ENCODE peak calls at places on chromosomes 5 and 9, in eight cellular contexts. One of them, this sample, is unnamed.

GRCh38 chr9:115524467-115525059 is 406.6 kb upstream of the TNC start:
- DNase-seq in CD8-positive, alpha-beta T cell: no peak
- DNase-seq in HEK293T: peak
- DNase-seq in NCI-H2081: peak
- DNase-seq in lung microvascular endothelial cell: peak
- DNase-seq in effector memory CD8-positive, alpha-beta T cell: peak
- DNase-seq in substantia nigra: no peak
- DNase-seq in naive thymus-derived CD8-positive, alpha-beta T cell: no peak
- DNase-seq in this sample: no peak

GRCh38 chr9:127612993-127613954 is 1.2 kb downstream of the STXBP1 start:
- DNase-seq in NCI-H2081: peak
- DNase-seq in lung microvascular endothelial cell: peak
- DNase-seq in HEK293T: peak
- DNase-seq in effector memory CD8-positive, alpha-beta T cell: peak
- DNase-seq in CD8-positive, alpha-beta T cell: peak
- DNase-seq in substantia nigra: peak
- DNase-seq in naive thymus-derived CD8-positive, alpha-beta T cell: peak
- DNase-seq in this sample: peak

GRCh38 chr9:15246688-15247087 is 60.3 kb downstream of the TTC39B start:
- DNase-seq in naive thymus-derived CD8-positive, alpha-beta T cell: no peak
- DNase-seq in HEK293T: no peak
- DNase-seq in NCI-H2081: no peak
- DNase-seq in substantia nigra: no peak
- DNase-seq in effector memory CD8-positive, alpha-beta T cell: no peak
- DNase-seq in CD8-positive, alpha-beta T cell: no peak
- DNase-seq in lung microvascular endothelial cell: peak
- DNase-seq in this sample: no peak

GRCh38 chr5:14946813-14947640 is 75.4 kb upstream of the ANKH start:
- DNase-seq in effector memory CD8-positive, alpha-beta T cell: peak
- DNase-seq in CD8-positive, alpha-beta T cell: no peak
- DNase-seq in lung microvascular endothelial cell: peak
- DNase-seq in NCI-H2081: peak
- DNase-seq in HEK293T: peak
- DNase-seq in substantia nigra: no peak
- DNase-seq in naive thymus-derived CD8-positive, alpha-beta T cell: peak
- DNase-seq in this sample: no peak

GRCh38 chr5:80926536-80926935 is 33.6 kb upstream of the RASGRF2 start:
- DNase-seq in HEK293T: no peak
- DNase-seq in lung microvascular endothelial cell: no peak
- DNase-seq in effector memory CD8-positive, alpha-beta T cell: no peak
- DNase-seq in CD8-positive, alpha-beta T cell: no peak
- DNase-seq in substantia nigra: no peak
- DNase-seq in naive thymus-derived CD8-positive, alpha-beta T cell: no peak
- DNase-seq in NCI-H2081: no peak
- DNase-seq in this sample: no peak

GRCh38 chr5:97666767-97667166 is 483.7 kb upstream of the RIOK2 start:
- DNase-seq in CD8-positive, alpha-beta T cell: no peak
- DNase-seq in substantia nigra: no peak
- DNase-seq in effector memory CD8-positive, alpha-beta T cell: no peak
- DNase-seq in NCI-H2081: no peak
- DNase-seq in HEK293T: no peak
- DNase-seq in lung microvascular endothelial cell: no peak
- DNase-seq in naive thymus-derived CD8-positive, alpha-beta T cell: no peak
- DNase-seq in this sample: no peak

GRCh38 chr5:73911761-73912393 is 285.9 kb downstream of the ARHGEF28 start:
- DNase-seq in naive thymus-derived CD8-positive, alpha-beta T cell: no peak
- DNase-seq in substantia nigra: no peak
- DNase-seq in HEK293T: no peak
- DNase-seq in CD8-positive, alpha-beta T cell: no peak
- DNase-seq in NCI-H2081: peak
- DNase-seq in effector memory CD8-positive, alpha-beta T cell: no peak
- DNase-seq in lung microvascular endothelial cell: no peak
- DNase-seq in this sample: no peak

GRCh38 chr5:41885286-41885685 is 15.1 kb upstream of the OXCT1 start:
- DNase-seq in CD8-positive, alpha-beta T cell: no peak
- DNase-seq in substantia nigra: no peak
- DNase-seq in NCI-H2081: no peak
- DNase-seq in naive thymus-derived CD8-positive, alpha-beta T cell: no peak
- DNase-seq in effector memory CD8-positive, alpha-beta T cell: no peak
- DNase-seq in lung microvascular endothelial cell: no peak
- DNase-seq in HEK293T: no peak
- DNase-seq in this sample: no peak

GRCh38 chr5:109656829-109657228 is 32.9 kb upstream of the MAN2A1 start:
- DNase-seq in NCI-H2081: no peak
- DNase-seq in HEK293T: no peak
- DNase-seq in CD8-positive, alpha-beta T cell: no peak
- DNase-seq in effector memory CD8-positive, alpha-beta T cell: no peak
- DNase-seq in substantia nigra: no peak
- DNase-seq in lung microvascular endothelial cell: peak
- DNase-seq in naive thymus-derived CD8-positive, alpha-beta T cell: peak
- DNase-seq in this sample: peak

This sample was measured in tibial nerve.